ENCODE peak calls at places on chromosomes 6 and 20, in six cellular contexts. N, V, U, H, T and P are unnamed samples.

GRCh38 chr20:47360489-47361267 is 4.2 kb upstream of the ZMYND8 start:
- DNase-seq in V (peak; percentile 98), N (peak; percentile 86), H (peak; percentile 96), U (peak; percentile 76), T (peak; percentile 96), P (peak; percentile 95)

GRCh38 chr6:159778542-159778941 is 10.9 kb downstream of the TCP1 start:
- DNase-seq in T (no peak), H (no peak), V (no peak), U (no peak), N (no peak), P (no peak)

GRCh38 chr6:43849844-43850243 is 79.8 kb downstream of the VEGFA start:
- DNase-seq in H (no peak), N (no peak), T (no peak), V (peak; percentile 89), U (no peak), P (no peak)

GRCh38 chr20:57402206-57403125 is 11.3 kb downstream of the RBM38 start:
- DNase-seq in V (no peak), U (no peak), T (no peak), H (no peak), N (no peak), P (no peak)

GRCh38 chr20:45822863-45823262 is 4.2 kb downstream of the TNNC2 start:
- DNase-seq in N (peak; percentile 54), H (peak; percentile 16), V (peak; percentile 41), U (peak; percentile 27), T (no peak), P (no peak)

GRCh38 chr6:53846250-53846649 is 51.4 kb downstream of the LRRC1 start:
- DNase-seq in T (no peak), N (no peak), H (no peak), V (no peak), U (no peak), P (no peak)

GRCh38 chr20:1803216-1804128 is 91.7 kb upstream of the SIRPA start:
- DNase-seq in V (peak; percentile 69), T (peak; percentile 71), U (peak; percentile 60), H (peak; percentile 67), N (peak; percentile 48), P (peak; percentile 80)

GRCh38 chr6:49528571-49528970 is 21.9 kb upstream of the C6orf141 start:
- DNase-seq in H (no peak), T (no peak), N (no peak), V (no peak), U (no peak), P (no peak)

GRCh38 chr20:8287328-8287727 is 155.3 kb downstream of the PLCB1 start:
- DNase-seq in N (no peak), T (no peak), V (no peak), H (no peak), U (no peak), P (no peak)

GRCh38 chr6:17211101-17211500 is 70.1 kb upstream of the RBM24 start:
- DNase-seq in U (no peak), T (no peak), V (no peak), H (no peak), N (no peak), P (peak; percentile 8)

GRCh38 chr6:4677011-4677750 is 99.0 kb upstream of the CDYL start:
- DNase-seq in U (no peak), N (no peak), H (no peak), V (no peak), T (no peak), P (no peak)

GRCh38 chr6:37456816-37457560 is 24.0 kb downstream of the CMTR1 start:
- DNase-seq in U (peak; percentile 91), V (peak; percentile 56), H (peak; percentile 83), N (no peak), T (peak; percentile 93), P (peak; percentile 71)

GRCh38 chr20:58544891-58545290 is 29.7 kb upstream of the APCDD1L start:
- DNase-seq in U (no peak), H (no peak), T (no peak), V (no peak), N (peak; percentile 7), P (no peak)

GRCh38 chr20:57659789-57660509 is 39.7 kb upstream of the ZBP1 start:
- DNase-seq in T (no peak), V (no peak), U (no peak), N (peak; percentile 18), H (no peak), P (no peak)

GRCh38 chr6:26056583-26057350 is 30.5 kb upstream of the HFE start:
- DNase-seq in H (peak; percentile 40), V (peak; percentile 40), N (no peak), T (peak; percentile 35), U (peak; percentile 24), P (peak; percentile 46)

DNA sequence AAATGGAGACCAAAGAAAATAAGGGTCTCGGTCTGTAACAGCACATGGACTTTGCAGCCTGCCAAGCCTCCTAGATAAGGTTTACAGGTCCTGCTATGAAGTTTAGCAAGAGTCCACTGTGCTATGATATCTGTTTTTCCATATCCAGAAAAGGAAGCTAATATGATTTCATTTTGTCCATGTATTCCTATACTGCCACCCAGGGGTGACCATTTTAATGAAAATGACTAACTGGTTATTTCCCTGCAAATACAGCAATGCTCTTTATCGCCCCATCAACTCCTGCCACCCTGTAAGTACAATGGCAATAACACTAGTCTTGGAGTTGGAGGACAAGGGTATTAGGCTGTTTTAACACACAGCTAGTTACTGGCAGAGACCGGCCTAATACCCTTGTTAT is 115.2 kb upstream of the GLP1R start:
- DNase-seq in U (peak; percentile 2), H (peak; percentile 7), T (peak; percentile 12), N (no peak), V (peak; percentile 45), P (peak; percentile 1)
- TF ChIP-seq CTCF in U (no peak), H (peak; percentile 26), T (peak; percentile 32), N (no peak), V (peak; percentile 49), P (peak; percentile 15)

DNA sequence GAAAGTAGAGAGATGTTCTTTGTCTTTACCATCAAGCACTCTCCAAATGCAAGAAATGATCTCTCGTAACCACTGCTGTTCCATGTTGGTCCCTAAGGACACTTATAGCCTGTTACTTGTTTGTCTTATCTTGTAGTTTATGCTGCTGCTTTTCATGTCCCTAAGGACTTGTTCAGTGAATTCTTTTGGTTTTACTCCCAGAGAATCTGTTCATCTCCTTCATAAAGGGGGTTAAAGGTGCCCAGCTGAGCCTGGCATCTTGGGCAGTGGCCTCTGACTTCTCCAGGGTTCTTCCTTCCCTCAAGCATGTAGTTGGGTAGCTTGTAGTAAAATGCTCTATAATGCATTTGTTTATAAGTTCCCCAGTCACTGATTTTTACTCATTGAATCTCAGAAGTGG is 864 bp upstream of the PKIG start:
- DNase-seq in N (no peak), H (no peak), T (no peak), U (no peak), V (no peak), P (no peak)
- H3K4me3 ChIP-seq in N (no peak overlapping the region), H (no peak overlapping the region), T (no peak overlapping the region), U (no peak overlapping the region), V (no peak overlapping the region), P (no peak overlapping the region)

DNA sequence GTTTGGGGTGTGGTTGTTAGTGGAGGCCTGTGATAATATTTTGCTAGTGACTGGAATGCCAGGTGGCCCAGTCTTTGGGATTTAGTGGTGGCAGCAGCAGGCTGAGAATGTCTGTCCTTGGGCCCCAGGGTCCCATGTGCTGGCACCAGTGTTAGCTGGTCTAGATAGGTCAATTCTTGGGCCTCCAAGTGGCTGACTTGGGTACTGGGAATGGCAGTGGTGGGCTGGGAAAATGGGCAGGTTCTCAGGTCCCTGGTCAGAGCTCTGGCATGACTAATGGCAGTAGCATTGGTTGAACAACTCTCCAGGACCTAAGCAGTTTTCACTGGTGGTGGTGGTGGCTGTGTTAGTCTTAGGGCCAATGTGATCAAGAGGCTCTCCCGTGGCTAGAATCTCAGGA is 50.3 kb downstream of the OLIG3 start:
- DNase-seq in N (no peak), H (no peak), T (no peak), U (no peak), V (no peak), P (no peak)
- TF ChIP-seq CTCF in N (no peak), H (no peak), T (peak; percentile 11), U (no peak), V (peak; percentile 1), P (no peak)

GRCh38 chr6:27757307-27757706 is 154.9 kb downstream of the OR2B2 start:
- DNase-seq in H (peak; percentile 8), V (no peak), U (no peak), T (peak; percentile 16), N (peak; percentile 33), P (peak; percentile 12)
- H3K4me3 ChIP-seq in H (peak overlapping the region; percentile 44), V (peak overlapping the region; percentile 52), U (peak overlapping the region; percentile 29), T (no peak overlapping the region), N (peak overlapping the region; percentile 39), P (peak overlapping the region; percentile 33)

DNA sequence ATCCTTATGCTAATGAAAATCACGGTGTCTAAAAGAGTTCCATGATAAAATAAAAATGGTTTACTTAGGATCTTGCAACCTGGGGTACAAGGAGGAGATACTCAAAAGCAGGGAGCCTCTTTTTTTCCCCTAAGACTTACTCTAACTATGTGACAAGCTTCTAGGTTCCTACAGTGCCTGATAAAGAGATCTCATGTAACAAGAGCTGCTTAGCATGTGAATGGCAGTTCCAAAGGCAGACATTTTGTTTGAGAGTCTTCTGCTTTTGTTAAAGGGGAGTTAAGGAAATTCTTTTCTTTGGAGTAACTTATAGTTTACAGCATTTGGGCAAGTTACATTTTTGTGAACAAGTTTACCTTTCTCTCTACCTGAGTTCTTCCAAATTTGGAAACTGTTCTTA is 945.8 kb upstream of the ADGRB3 start:
- DNase-seq in T (no peak), N (no peak), H (no peak), V (no peak), U (no peak), P (no peak)
- TF ChIP-seq CTCF in T (no peak), N (no peak), H (no peak), V (no peak), U (no peak), P (no peak)

GRCh38 chr20:53935353-53936084 is 134.9 kb downstream of the BCAS1 start:
- DNase-seq in T (no peak), U (no peak), V (no peak), H (no peak), N (no peak), P (no peak)
- H3K4me3 ChIP-seq in T (no peak overlapping the region), U (no peak overlapping the region), V (no peak overlapping the region), H (no peak overlapping the region), N (no peak overlapping the region), P (no peak overlapping the region)

GRCh38 chr6:46983007-46983411 is 59.1 kb downstream of the ADGRF1 start:
- DNase-seq in U (peak; percentile 44), T (no peak), H (no peak), V (no peak), N (no peak), P (peak; percentile 73)
- TF ChIP-seq CTCF in U (no peak), T (no peak), H (no peak), V (no peak), N (no peak), P (no peak)

GRCh38 chr20:50929299-50930138 is 1.7 kb downstream of the ADNP start:
- DNase-seq in H (peak; percentile 97), U (peak; percentile 95), V (peak; percentile 99), T (peak; percentile 97), N (peak; percentile 91), P (peak; percentile 98)
- H3K4me3 ChIP-seq in H (peak overlapping the region; percentile 84), U (peak overlapping the region; percentile 66), V (peak overlapping the region; percentile 84), T (peak overlapping the region; percentile 87), N (peak overlapping the region; percentile 97), P (peak overlapping the region; percentile 73)

GRCh38 chr6:129500958-129501381 is 209.0 kb downstream of the ARHGAP18 start:
- DNase-seq in T (no peak), V (peak; percentile 85), H (peak; percentile 35), N (no peak), U (no peak), P (no peak)
- TF ChIP-seq CTCF in T (peak; percentile 40), V (peak; percentile 62), H (peak; percentile 43), N (no peak), U (peak; percentile 42), P (no peak)

GRCh38 chr6:170276369-170277057 is 14.4 kb downstream of the DLL1 start:
- DNase-seq in N (peak; percentile 44), V (peak; percentile 66), T (peak; percentile 83), H (peak; percentile 71), U (no peak), P (no peak)
- H3K4me3 ChIP-seq in N (no peak overlapping the region), V (no peak overlapping the region), T (no peak overlapping the region), H (no peak overlapping the region), U (no peak overlapping the region), P (no peak overlapping the region)